ENCODE peak calls at places on chromosomes 6 and 20, in six cellular contexts. O, A, B, Z, S and J are unnamed samples.

GRCh38 chr20:44594730-44595129 is 12.4 kb downstream of the PKIG start:
- DNase-seq in S (peak), O (peak), B (peak), A (no peak), Z (no peak), J (no peak)

GRCh38 chr6:91710356-91710755 is 1123.5 kb upstream of the MAP3K7 start:
- DNase-seq in Z (no peak), O (no peak), S (no peak), B (no peak), A (no peak), J (no peak)

GRCh38 chr6:44960898-44961297 is 367.2 kb upstream of the RUNX2 start:
- DNase-seq in O (peak), Z (no peak), A (no peak), B (no peak), S (peak), J (no peak)

GRCh38 chr6:11714798-11715285 is 63.8 kb downstream of the ADTRP start:
- DNase-seq in A (no peak), S (no peak), B (no peak), Z (no peak), O (no peak), J (no peak)

GRCh38 chr6:53095716-53096115 is 30.5 kb downstream of the FBXO9 start:
- DNase-seq in O (peak), B (no peak), S (no peak), A (no peak), Z (no peak), J (no peak)

GRCh38 chr6:11341867-11342266 is 109.4 kb upstream of the NEDD9 start:
- DNase-seq in B (no peak), S (peak), O (peak), A (no peak), Z (no peak), J (no peak)

GRCh38 chr6:130713144-130713543 is 114.1 kb upstream of the SMLR1 start:
- DNase-seq in A (no peak), Z (no peak), S (no peak), O (no peak), B (no peak), J (no peak)

GRCh38 chr6:44667226-44667625 is 279.7 kb downstream of the CDC5L start:
- DNase-seq in A (peak), S (peak), B (peak), O (peak), Z (no peak), J (no peak)

GRCh38 chr6:168118935-168119334 is 39.9 kb upstream of the FRMD1 start:
- DNase-seq in O (no peak), B (no peak), S (no peak), A (no peak), Z (no peak), J (no peak)

GRCh38 chr20:19451591-19452295 is 239.3 kb downstream of the SLC24A3 start:
- DNase-seq in Z (no peak), A (no peak), B (no peak), S (no peak), O (no peak), J (no peak)

GRCh38 chr6:158042245-158042798 is 60.7 kb downstream of the SYNJ2 start:
- DNase-seq in A (no peak), O (peak), S (peak), Z (peak), B (peak), J (no peak)

GRCh38 chr20:20214757-20215275 is 153.1 kb upstream of the INSM1 start:
- DNase-seq in B (no peak), S (no peak), A (no peak), Z (no peak), O (no peak), J (no peak)

GRCh38 chr6:27517928-27518787 is 45.3 kb upstream of the ZNF184 start:
- DNase-seq in B (no peak), S (peak), Z (no peak), O (no peak), A (no peak), J (no peak)

GRCh38 chr6:86744048-86744447 is 193.3 kb upstream of the HTR1E start:
- DNase-seq in S (no peak), O (no peak), B (no peak), Z (no peak), A (no peak), J (no peak)

GRCh38 chr6:144855812-144856531 is 570.8 kb downstream of the UTRN start:
- DNase-seq in B (no peak), O (no peak), Z (no peak), S (no peak), A (no peak), J (no peak)

GRCh38 chr6:33315753-33316602 is 1.6 kb downstream of the ZBTB22 start:
- DNase-seq in O (no peak), A (no peak), S (no peak), B (no peak), Z (no peak), J (no peak)

GRCh38 chr6:121884056-121884455 is 448.6 kb downstream of the GJA1 start:
- DNase-seq in A (no peak), B (no peak), O (peak), Z (no peak), S (no peak), J (no peak)

GRCh38 chr20:35673884-35674283 is 9.2 kb upstream of the CPNE1 start:
- DNase-seq in S (no peak), O (no peak), Z (no peak), B (no peak), A (no peak), J (no peak)

GRCh38 chr20:35021063-35021462 is 65.4 kb downstream of the MYH7B start:
- DNase-seq in O (peak), Z (no peak), B (no peak), S (no peak), A (no peak), J (no peak)

GRCh38 chr20:48686238-48687096 is 141.3 kb downstream of the PREX1 start:
- DNase-seq in S (peak), B (no peak), O (peak), Z (peak), A (no peak), J (no peak)

GRCh38 chr20:708956-709355 is 33.4 kb upstream of the SCRT2 start:
- DNase-seq in B (no peak), Z (no peak), O (no peak), A (no peak), S (no peak), J (no peak)

GRCh38 chr6:2254747-2255146 is 9.3 kb upstream of the GMDS start:
- DNase-seq in A (no peak), O (no peak), S (no peak), B (no peak), Z (no peak), J (no peak)

GRCh38 chr6:79446006-79446405 is 91.2 kb downstream of the LCA5 start:
- DNase-seq in A (no peak), S (no peak), O (peak), Z (no peak), B (no peak), J (no peak)
- TF ChIP-seq CTCF in A (no peak), S (no peak), O (no peak), Z (no peak), B (no peak), J (no peak)

GRCh38 chr20:56200456-56200855 is 48.1 kb upstream of the MC3R start:
- DNase-seq in O (peak), Z (no peak), S (peak), B (no peak), A (no peak), J (no peak)
- TF ChIP-seq CTCF in O (peak), Z (no peak), S (peak), B (no peak), A (no peak), J (peak)

GRCh38 chr6:79404261-79404660 is 133.0 kb downstream of the LCA5 start:
- DNase-seq in O (no peak), B (no peak), S (no peak), A (no peak), Z (no peak), J (no peak)
- TF ChIP-seq CTCF in O (no peak), B (no peak), S (peak), A (no peak), Z (no peak), J (no peak)

GRCh38 chr20:62707981-62708521 is 585 bp upstream of the NTSR1 start:
- DNase-seq in B (no peak), Z (no peak), O (no peak), A (no peak), S (peak), J (peak)
- TF ChIP-seq CTCF in B (peak), Z (no peak), O (peak), A (peak), S (peak), J (no peak)

GRCh38 chr20:46011631-46012482 is 3.1 kb downstream of the MMP9 start:
- DNase-seq in B (no peak), O (peak), Z (no peak), A (no peak), S (peak), J (no peak)
- TF ChIP-seq CTCF in B (peak), O (peak), Z (no peak), A (peak), S (peak), J (peak)

GRCh38 chr6:124903797-124904196 is 58.4 kb upstream of the RNF217 start:
- DNase-seq in B (no peak), O (no peak), Z (no peak), A (no peak), S (no peak), J (no peak)

DNA sequence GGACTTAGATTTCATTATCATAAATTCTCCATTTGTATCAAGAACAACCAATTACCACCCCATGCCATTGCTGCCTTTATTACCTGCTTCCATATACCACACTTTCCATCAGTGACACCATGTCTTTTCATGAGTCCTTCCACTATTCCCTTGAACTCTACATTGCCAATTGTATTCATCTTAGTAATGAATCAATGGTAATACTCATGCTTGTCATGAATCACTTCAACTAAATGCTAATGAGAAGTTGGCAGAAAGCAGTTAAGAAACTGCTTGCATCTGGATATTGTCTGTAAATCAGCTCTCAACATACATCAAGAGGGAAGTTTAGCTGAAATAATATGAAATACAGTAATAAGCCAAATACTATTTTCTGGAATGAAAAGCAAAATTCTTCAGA is 61.1 kb upstream of the RNF217 start:
- DNase-seq in S (no peak), A (no peak), Z (no peak), B (no peak), O (no peak), J (no peak)
- TF ChIP-seq CTCF in S (no peak), A (no peak), Z (no peak), B (no peak), O (no peak), J (no peak)

DNA sequence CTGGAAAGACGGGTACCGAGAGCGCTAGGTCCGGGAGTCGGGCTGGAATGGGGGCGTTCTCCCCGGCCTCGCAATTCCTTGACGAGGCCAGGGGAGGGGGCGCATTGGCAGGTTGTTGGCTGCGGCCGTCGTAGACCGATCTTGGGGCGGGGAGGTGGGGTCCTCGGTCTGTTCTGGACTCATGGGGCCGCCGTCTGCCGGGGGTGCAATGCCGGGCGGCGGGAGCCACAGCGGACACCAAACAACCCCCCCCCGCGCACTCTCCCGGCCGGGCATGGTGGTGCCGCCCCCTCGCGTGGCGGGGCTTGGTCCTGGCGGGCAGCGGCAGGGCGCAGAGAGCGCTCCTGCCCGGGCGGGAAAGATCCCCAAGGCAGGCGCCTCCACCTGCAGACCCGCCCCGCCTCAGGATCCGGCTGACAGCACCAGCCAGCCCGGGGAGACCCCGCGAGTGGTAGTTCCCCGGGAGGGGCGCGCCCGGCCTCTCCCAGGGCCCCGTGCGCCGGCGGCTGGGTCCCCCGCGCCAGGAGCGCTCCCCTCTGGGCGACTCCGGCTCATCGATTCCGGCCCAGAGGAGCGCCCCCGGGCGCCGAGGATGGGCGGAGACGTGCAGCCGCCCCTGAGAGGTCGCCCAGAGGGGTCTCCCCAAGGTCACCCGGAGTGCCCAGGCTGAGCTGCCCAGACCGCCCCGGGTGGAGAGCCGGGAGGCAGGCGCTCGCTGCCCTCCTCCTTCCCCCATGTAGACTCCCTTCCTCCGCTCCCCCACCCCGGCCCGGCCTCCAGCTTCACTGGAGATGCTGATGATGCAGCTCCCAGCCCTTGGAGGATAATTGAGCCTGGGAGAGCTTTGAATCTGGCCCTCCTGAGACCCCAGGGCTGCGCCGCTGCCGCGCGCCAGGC is 709 bp downstream of the PPP1R16B start:
- DNase-seq in S (no peak), B (no peak), Z (no peak), A (no peak), O (no peak), J (no peak)
- TF ChIP-seq CTCF in S (no peak), B (no peak), Z (no peak), A (no peak), O (no peak), J (no peak)